ENCODE peak calls at places on chromosomes 1 and 21, in seven cellular contexts. F, J, Q, H, A, Z and S are unnamed samples.

GRCh38 chr1:9085306-9085940 is 16.0 kb upstream of the SLC2A5 start:
- DNase-seq in F (no peak), J (no peak), Q (no peak), H (no peak), A (no peak), Z (no peak), S (no peak)

GRCh38 chr1:186498695-186499389 is 37.9 kb upstream of the PDC start:
- DNase-seq in F (no peak), J (no peak), Q (peak; percentile 56), H (no peak), A (no peak), Z (no peak), S (no peak)

GRCh38 chr1:16005597-16005996 is 1.6 kb downstream of the SRARP start:
- DNase-seq in F (no peak), J (no peak), Q (no peak), H (no peak), A (no peak), Z (no peak), S (no peak)

GRCh38 chr1:146032613-146033219 is 11.2 kb upstream of the HJV start:
- DNase-seq in F (no peak), J (peak; percentile 43), Q (peak; percentile 68), H (no peak), A (no peak), Z (peak; percentile 17), S (peak; percentile 59)

GRCh38 chr21:45140346-45140940 is 66.1 kb downstream of the ADARB1 start:
- DNase-seq in F (peak; percentile 47), J (peak; percentile 87), Q (peak; percentile 78), H (peak; percentile 61), A (peak; percentile 76), Z (peak; percentile 73), S (peak; percentile 86)

GRCh38 chr1:222240536-222241181 is 307.2 kb downstream of the HHIPL2 start:
- DNase-seq in F (no peak), J (no peak), Q (no peak), H (peak; percentile 11), A (no peak), Z (no peak), S (no peak)

GRCh38 chr1:89850844-89851410 is 30.1 kb downstream of the LRRC8D start:
- DNase-seq in F (no peak), J (no peak), Q (no peak), H (no peak), A (no peak), Z (no peak), S (no peak)

GRCh38 chr21:45041351-45041805 is 33.0 kb upstream of the ADARB1 start:
- DNase-seq in F (no peak), J (no peak), Q (no peak), H (peak; percentile 77), A (no peak), Z (peak; percentile 50), S (no peak)

GRCh38 chr1:228017356-228018124 is 10.7 kb downstream of the WNT3A start:
- DNase-seq in F (no peak), J (no peak), Q (no peak), H (no peak), A (no peak), Z (no peak), S (no peak)

GRCh38 chr21:29290245-29290644 is 8.5 kb upstream of the BACH1 start:
- DNase-seq in F (no peak), J (no peak), Q (no peak), H (no peak), A (no peak), Z (no peak), S (no peak)

GRCh38 chr1:116529199-116529616 is 41.6 kb downstream of the CD58 start:
- DNase-seq in F (no peak), J (no peak), Q (no peak), H (no peak), A (no peak), Z (no peak), S (no peak)

GRCh38 chr1:234725177-234726132 is 115.5 kb upstream of the IRF2BP2 start:
- DNase-seq in F (peak; percentile 38), J (no peak), Q (peak; percentile 80), H (no peak), A (peak; percentile 79), Z (peak; percentile 71), S (no peak)

GRCh38 chr1:102120910-102121309 is 124.2 kb upstream of the OLFM3 start:
- DNase-seq in F (no peak), J (no peak), Q (no peak), H (no peak), A (no peak), Z (no peak), S (no peak)